ENCODE peak calls at places on chromosome 11, in six cellular contexts. V is ovary, U is GM06990, X is GM12865, Q is IMR-90, Y is uterus. A is an unnamed sample.
A peak's percentile ranks its signal among the peaks of the same experiment; 100 is the strongest.

GRCh38 chr11:69217276-69218105 is 61.8 kb downstream of the SMIM38 start:
- DNase-seq in V (peak; percentile 2), U (no peak), X (no peak), Q (no peak), Y (no peak), A (no peak)

GRCh38 chr11:34169664-34170063 is 64.2 kb downstream of the NAT10 start:
- DNase-seq in V (no peak), U (no peak), X (no peak), Q (no peak), Y (no peak), A (no peak)

GRCh38 chr11:66231561-66231960 is 36.9 kb upstream of the RAB1B start:
- DNase-seq in V (no peak), U (no peak), X (no peak), Q (no peak), Y (no peak), A (no peak)

GRCh38 chr11:441043-441417 is 781 bp downstream of the ANO9 start:
- DNase-seq in V (no peak), U (no peak), X (no peak), Q (no peak), Y (no peak), A (no peak)

GRCh38 chr11:25766332-25767015 is 565.5 kb upstream of the ANO3 start:
- DNase-seq in V (no peak), U (no peak), X (no peak), Q (no peak), Y (no peak), A (no peak)

GRCh38 chr11:113331436-113331835 is 17.1 kb downstream of the TTC12 start:
- DNase-seq in V (no peak), U (no peak), X (no peak), Q (no peak), Y (no peak), A (no peak)

GRCh38 chr11:14894657-14895598 is 2.9 kb upstream of the CYP2R1 start:
- DNase-seq in V (no peak), U (peak; percentile 9), X (no peak), Q (peak; percentile 52), Y (no peak), A (peak; percentile 80)

GRCh38 chr11:133064152-133064877 is 468.0 kb downstream of the OPCML start:
- DNase-seq in V (peak; percentile 29), U (no peak), X (no peak), Q (peak; percentile 48), Y (peak; percentile 31), A (peak; percentile 58)

GRCh38 chr11:78156081-78156844 is 16.8 kb upstream of the ALG8 start:
- DNase-seq in V (no peak), U (no peak), X (no peak), Q (no peak), Y (no peak), A (peak; percentile 21)

GRCh38 chr11:118046051-118046963 is 30.6 kb upstream of the TMPRSS4 start:
- DNase-seq in V (no peak), U (peak; percentile 26), X (peak; percentile 52), Q (no peak), Y (no peak), A (no peak)

GRCh38 chr11:9518835-9519234 is 54.6 kb upstream of the WEE1 start:
- DNase-seq in V (no peak), U (no peak), X (no peak), Q (no peak), Y (no peak), A (no peak)

GRCh38 chr11:9512370-9513019 is 51.7 kb downstream of the ZNF143 start:
- DNase-seq in V (no peak), U (no peak), X (no peak), Q (peak; percentile 76), Y (no peak), A (no peak)

DNA sequence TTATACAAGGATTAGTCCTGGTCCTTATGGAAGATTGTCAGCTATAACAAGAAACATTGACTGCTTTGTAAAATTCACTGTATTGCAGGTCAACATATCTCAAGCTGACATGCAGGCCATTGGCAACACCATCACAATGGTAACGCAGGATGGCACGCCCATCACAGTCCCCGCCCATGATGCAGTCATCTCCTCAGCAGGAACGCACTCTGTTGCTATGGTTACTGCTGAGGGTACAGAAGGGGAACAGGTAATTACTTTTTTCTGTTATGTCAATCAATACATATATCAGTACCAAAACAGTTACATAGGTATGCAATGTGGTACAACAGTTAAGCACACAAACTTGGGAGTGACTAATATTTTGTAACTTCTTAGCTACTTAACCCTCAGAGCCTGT is 55.3 kb downstream of the ZNF143 start:
- DNase-seq in V (no peak), U (no peak), X (no peak), Q (no peak), Y (no peak), A (no peak)
- TF ChIP-seq CTCF in V (no peak), U (no peak), X (no peak), Q (no peak), Y (no peak), A (no peak)

GRCh38 chr11:76206077-76206326 is 300 bp downstream of the WNT11 start:
- DNase-seq in V (no peak), U (no peak), X (no peak), Q (no peak), Y (no peak), A (no peak)

GRCh38 chr11:76203937-76204336 is 2.4 kb downstream of the WNT11 start:
- DNase-seq in V (no peak), U (no peak), X (no peak), Q (no peak), Y (no peak), A (no peak)

GRCh38 chr11:76203131-76203925 is 3.0 kb downstream of the WNT11 start:
- DNase-seq in V (no peak), U (no peak), X (no peak), Q (no peak), Y (no peak), A (no peak)

GRCh38 chr11:76206327-76207081 is at the start of gene WNT11:
- DNase-seq in V (peak; percentile 61), U (peak; percentile 48), X (peak; percentile 43), Q (no peak), Y (peak; percentile 55), A (peak; percentile 25)

DNA sequence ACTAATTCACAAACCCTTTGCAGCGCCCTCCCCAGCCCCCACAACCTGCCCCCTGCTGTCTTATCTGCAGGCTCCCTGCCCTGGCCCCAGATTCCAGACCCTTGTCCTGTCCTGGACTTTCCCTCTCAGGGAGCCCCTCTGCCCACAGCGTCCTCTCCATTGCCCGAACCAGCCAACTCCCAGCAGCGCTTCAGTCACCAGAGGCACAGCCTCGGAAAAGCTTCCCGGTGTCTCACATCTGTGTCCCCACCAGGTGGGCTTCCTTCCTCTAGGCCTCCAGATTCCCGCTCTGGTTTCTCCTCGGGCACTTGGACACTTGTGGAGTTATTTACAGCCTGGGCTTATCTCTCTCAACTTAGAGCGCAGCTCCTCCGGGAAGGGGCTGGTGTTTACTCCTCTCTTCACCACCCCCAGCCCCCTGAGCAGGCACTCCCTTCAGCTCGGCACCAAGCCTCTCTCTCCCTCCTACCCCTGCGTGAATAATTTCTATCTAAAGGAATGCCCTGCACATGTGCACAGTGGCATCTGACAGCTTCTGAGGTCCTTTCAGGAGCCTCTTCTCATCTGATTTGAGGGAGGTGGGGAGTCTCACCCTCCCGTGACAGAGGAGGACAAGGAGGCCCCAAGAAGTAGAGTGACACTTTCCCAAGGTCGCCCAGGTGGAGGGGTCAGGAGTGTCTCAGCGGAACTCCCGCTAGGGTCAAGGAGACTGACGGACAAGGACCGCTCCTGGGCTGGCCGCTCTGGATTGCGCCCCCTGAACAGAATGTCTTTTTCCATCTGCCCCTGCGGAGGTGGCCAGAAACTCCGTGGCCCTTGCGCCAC is 838 bp downstream of the WNT11 start:
- DNase-seq in V (no peak), U (no peak), X (no peak), Q (no peak), Y (no peak), A (no peak)
- H3K4me3 ChIP-seq in V (no peak overlapping the region), U (no peak overlapping the region), X (no peak overlapping the region), Q (no peak overlapping the region), Y (no peak overlapping the region), A (peak overlapping the region; percentile 44)

GRCh38 chr11:121650520-121651266 is 197.9 kb upstream of the SORL1-AS1 start:
- DNase-seq in V (no peak), U (peak; percentile 47), X (peak; percentile 43), Q (no peak), Y (no peak), A (no peak)

GRCh38 chr11:121654506-121655480 is 202.0 kb upstream of the SORL1-AS1 start:
- DNase-seq in V (no peak), U (no peak), X (no peak), Q (peak; percentile 25), Y (no peak), A (peak; percentile 25)

GRCh38 chr11:121651267-121651625 is 198.5 kb upstream of the SORL1-AS1 start:
- DNase-seq in V (no peak), U (no peak), X (no peak), Q (no peak), Y (no peak), A (no peak)

GRCh38 chr11:121655481-121656332 is 202.9 kb upstream of the SORL1-AS1 start:
- DNase-seq in V (peak; percentile 91), U (peak; percentile 81), X (peak; percentile 79), Q (peak; percentile 99), Y (peak; percentile 95), A (peak; percentile 97)

GRCh38 chr11:121652982-121653381 is 200.2 kb upstream of the SORL1-AS1 start:
- DNase-seq in V (peak; percentile 32), U (no peak), X (no peak), Q (no peak), Y (no peak), A (peak; percentile 59)
- TF ChIP-seq CTCF in V (peak; percentile 54), U (peak; percentile 20), X (peak; percentile 0), Q (peak; percentile 36), Y (peak; percentile 32), A (peak; percentile 35)

GRCh38 chr11:68012044-68012842 is 2.1 kb downstream of the ALDH3B1 start:
- DNase-seq in V (no peak), U (no peak), X (no peak), Q (no peak), Y (no peak), A (no peak)

GRCh38 chr11:68008381-68009337 is 1.5 kb upstream of the ALDH3B1 start:
- DNase-seq in V (no peak), U (peak; percentile 49), X (no peak), Q (no peak), Y (no peak), A (no peak)

GRCh38 chr11:68009391-68010000 is 631 bp upstream of the ALDH3B1 start:
- DNase-seq in V (no peak), U (no peak), X (peak; percentile 36), Q (peak; percentile 53), Y (no peak), A (peak; percentile 70)

GRCh38 chr11:68011046-68011943 is 1.2 kb downstream of the ALDH3B1 start:
- DNase-seq in V (no peak), U (no peak), X (no peak), Q (no peak), Y (no peak), A (no peak)

GRCh38 chr11:68010058-68011041 is at the start of gene ALDH3B1:
- DNase-seq in V (peak; percentile 82), U (no peak), X (peak; percentile 34), Q (peak; percentile 70), Y (peak; percentile 84), A (peak; percentile 95)
- H3K4me3 ChIP-seq in V (peak within 1 kb of the TSS; percentile 9), U (no peak within 1 kb of the TSS), X (no peak within 1 kb of the TSS), Q (peak within 1 kb of the TSS; percentile 42), Y (peak within 1 kb of the TSS; percentile 12), A (peak within 1 kb of the TSS; percentile 58)

GRCh38 chr11:19342036-19342435 is 101.3 kb upstream of the E2F8 start:
- DNase-seq in V (no peak), U (no peak), X (no peak), Q (no peak), Y (no peak), A (no peak)
- TF ChIP-seq CTCF in V (no peak), U (no peak), X (no peak), Q (no peak), Y (no peak), A (no peak)